ENCODE peak calls at places on chromosomes 12 and 14, in six cellular contexts. One of them, this sample, is unnamed. For H3K36me3, the result is how much of the 10 kb centered on the place peaks cover.

GRCh38 chr12:4283512-4284255 is 10.1 kb downstream of the CCND2 start:
- DNase-seq in right lobe of liver: no peak
- DNase-seq in MM.1S: no peak
- DNase-seq in A673: no peak
- DNase-seq in CD8-positive, alpha-beta memory T cell: no peak
- DNase-seq in CD8-positive, alpha-beta T cell: no peak
- DNase-seq in this sample: no peak

GRCh38 chr12:47547077-47547476 is 158.8 kb downstream of the RPAP3 start:
- DNase-seq in CD8-positive, alpha-beta T cell: no peak
- DNase-seq in A673: peak
- DNase-seq in MM.1S: no peak
- DNase-seq in right lobe of liver: no peak
- DNase-seq in CD8-positive, alpha-beta memory T cell: no peak
- DNase-seq in this sample: no peak

GRCh38 chr14:102279688-102280348 is 25.1 kb downstream of the MOK start:
- DNase-seq in MM.1S: no peak
- DNase-seq in CD8-positive, alpha-beta memory T cell: no peak
- DNase-seq in right lobe of liver: no peak
- DNase-seq in A673: no peak
- DNase-seq in CD8-positive, alpha-beta T cell: no peak
- DNase-seq in this sample: peak

GRCh38 chr14:61472025-61472672 is 150.8 kb downstream of the PRKCH start:
- DNase-seq in CD8-positive, alpha-beta T cell: peak
- DNase-seq in A673: no peak
- DNase-seq in right lobe of liver: no peak
- DNase-seq in MM.1S: no peak
- DNase-seq in CD8-positive, alpha-beta memory T cell: peak
- DNase-seq in this sample: no peak

GRCh38 chr12:89679631-89680030 is 29.0 kb downstream of the ATP2B1 start:
- DNase-seq in right lobe of liver: no peak
- DNase-seq in A673: no peak
- DNase-seq in CD8-positive, alpha-beta T cell: no peak
- DNase-seq in CD8-positive, alpha-beta memory T cell: no peak
- DNase-seq in MM.1S: no peak
- DNase-seq in this sample: no peak

GRCh38 chr12:48197549-48197966 is 5.5 kb downstream of the OR10AD1 start:
- DNase-seq in CD8-positive, alpha-beta T cell: no peak
- DNase-seq in A673: no peak
- DNase-seq in CD8-positive, alpha-beta memory T cell: no peak
- DNase-seq in right lobe of liver: no peak
- DNase-seq in MM.1S: peak
- DNase-seq in this sample: no peak

GRCh38 chr12:116276433-116277216 is 868 bp downstream of the MED13L start:
- DNase-seq in right lobe of liver: peak
- DNase-seq in A673: peak
- DNase-seq in MM.1S: peak
- DNase-seq in CD8-positive, alpha-beta T cell: peak
- DNase-seq in CD8-positive, alpha-beta memory T cell: peak
- DNase-seq in this sample: peak

GRCh38 chr12:122230798-122231197 is 4.9 kb upstream of the DIABLO start:
- DNase-seq in MM.1S: no peak
- DNase-seq in CD8-positive, alpha-beta T cell: no peak
- DNase-seq in CD8-positive, alpha-beta memory T cell: no peak
- DNase-seq in right lobe of liver: no peak
- DNase-seq in A673: no peak
- DNase-seq in this sample: no peak

GRCh38 chr12:1122803-1123202 is 131.8 kb downstream of the ERC1 start:
- DNase-seq in CD8-positive, alpha-beta T cell: peak
- DNase-seq in MM.1S: no peak
- DNase-seq in CD8-positive, alpha-beta memory T cell: peak
- DNase-seq in right lobe of liver: no peak
- DNase-seq in A673: peak
- DNase-seq in this sample: no peak

GRCh38 chr14:44803239-44803905 is 158.4 kb downstream of the KLHL28 start:
- DNase-seq in CD8-positive, alpha-beta memory T cell: no peak
- DNase-seq in A673: peak
- DNase-seq in CD8-positive, alpha-beta T cell: no peak
- DNase-seq in right lobe of liver: no peak
- DNase-seq in MM.1S: peak
- DNase-seq in this sample: no peak

GRCh38 chr14:95233702-95234241 is 76.4 kb upstream of the DICER1 start:
- DNase-seq in MM.1S: no peak
- DNase-seq in CD8-positive, alpha-beta memory T cell: no peak
- DNase-seq in CD8-positive, alpha-beta T cell: no peak
- DNase-seq in A673: no peak
- DNase-seq in right lobe of liver: no peak
- DNase-seq in this sample: no peak

GRCh38 chr14:67738740-67739504 is 37.2 kb downstream of the RDH12 start:
- DNase-seq in CD8-positive, alpha-beta memory T cell: no peak
- DNase-seq in right lobe of liver: peak
- DNase-seq in MM.1S: no peak
- DNase-seq in CD8-positive, alpha-beta T cell: no peak
- DNase-seq in A673: peak
- DNase-seq in this sample: peak

GRCh38 chr12:102965281-102966155 is 8.0 kb downstream of the ASCL1 start:
- DNase-seq in right lobe of liver: no peak
- DNase-seq in CD8-positive, alpha-beta T cell: no peak
- DNase-seq in A673: no peak
- DNase-seq in CD8-positive, alpha-beta memory T cell: no peak
- DNase-seq in MM.1S: no peak
- DNase-seq in this sample: no peak

GRCh38 chr12:49671051-49671765 is 36.0 kb downstream of the FMNL3 start:
- DNase-seq in CD8-positive, alpha-beta memory T cell: peak
- DNase-seq in A673: no peak
- DNase-seq in MM.1S: peak
- DNase-seq in CD8-positive, alpha-beta T cell: peak
- DNase-seq in right lobe of liver: no peak
- DNase-seq in this sample: no peak

GRCh38 chr12:114412307-114412706 is 6.4 kb upstream of the TBX5 start:
- DNase-seq in CD8-positive, alpha-beta T cell: no peak
- DNase-seq in CD8-positive, alpha-beta memory T cell: no peak
- DNase-seq in right lobe of liver: no peak
- DNase-seq in MM.1S: no peak
- DNase-seq in A673: no peak
- DNase-seq in this sample: no peak

GRCh38 chr12:77608157-77608755 is 222.4 kb upstream of the NAV3 start:
- DNase-seq in CD8-positive, alpha-beta memory T cell: no peak
- DNase-seq in CD8-positive, alpha-beta T cell: no peak
- DNase-seq in A673: no peak
- DNase-seq in right lobe of liver: no peak
- DNase-seq in MM.1S: no peak
- DNase-seq in this sample: no peak

GRCh38 chr12:118098911-118099671 is 4.7 kb downstream of the VSIG10 start:
- DNase-seq in right lobe of liver: no peak
- DNase-seq in A673: no peak
- DNase-seq in MM.1S: no peak
- DNase-seq in CD8-positive, alpha-beta memory T cell: no peak
- DNase-seq in CD8-positive, alpha-beta T cell: no peak
- DNase-seq in this sample: no peak

GRCh38 chr14:30573203-30573814 is 14.4 kb downstream of the G2E3 start:
- DNase-seq in CD8-positive, alpha-beta T cell: no peak
- DNase-seq in MM.1S: no peak
- DNase-seq in CD8-positive, alpha-beta memory T cell: no peak
- DNase-seq in right lobe of liver: no peak
- DNase-seq in A673: no peak
- DNase-seq in this sample: no peak

GRCh38 chr14:90061849-90062794 is at the start of gene KCNK13:
- DNase-seq in right lobe of liver: no peak
- DNase-seq in CD8-positive, alpha-beta memory T cell: no peak
- DNase-seq in CD8-positive, alpha-beta T cell: no peak
- DNase-seq in A673: peak
- DNase-seq in MM.1S: no peak
- DNase-seq in this sample: no peak

GRCh38 chr14:39265032-39265431 is 31.3 kb downstream of the MIA2 start:
- DNase-seq in CD8-positive, alpha-beta T cell: no peak
- DNase-seq in MM.1S: no peak
- DNase-seq in right lobe of liver: no peak
- DNase-seq in A673: peak
- DNase-seq in CD8-positive, alpha-beta memory T cell: no peak
- DNase-seq in this sample: no peak

GRCh38 chr14:101956179-101956885 is 8.0 kb upstream of the DYNC1H1 start:
- DNase-seq in CD8-positive, alpha-beta memory T cell: no peak
- DNase-seq in CD8-positive, alpha-beta T cell: no peak
- DNase-seq in MM.1S: no peak
- DNase-seq in right lobe of liver: no peak
- DNase-seq in A673: no peak
- DNase-seq in this sample: no peak

GRCh38 chr14:64715628-64716412 is 11.6 kb downstream of the PLEKHG3 start:
- DNase-seq in MM.1S: no peak
- DNase-seq in CD8-positive, alpha-beta T cell: no peak
- DNase-seq in A673: no peak
- DNase-seq in right lobe of liver: no peak
- DNase-seq in CD8-positive, alpha-beta memory T cell: no peak
- DNase-seq in this sample: no peak

GRCh38 chr12:107254258-107254856 is 161.0 kb upstream of the CRY1 start:
- DNase-seq in MM.1S: no peak
- DNase-seq in A673: no peak
- DNase-seq in CD8-positive, alpha-beta memory T cell: no peak
- DNase-seq in right lobe of liver: no peak
- DNase-seq in CD8-positive, alpha-beta T cell: no peak
- DNase-seq in this sample: no peak

GRCh38 chr14:90721619-90722305 is 94.5 kb downstream of the TTC7B start:
- DNase-seq in CD8-positive, alpha-beta memory T cell: no peak
- DNase-seq in A673: no peak
- DNase-seq in MM.1S: no peak
- DNase-seq in CD8-positive, alpha-beta T cell: no peak
- DNase-seq in right lobe of liver: no peak
- DNase-seq in this sample: no peak

GRCh38 chr12:128940974-128941373 is 87.7 kb downstream of the GLT1D1 start:
- DNase-seq in right lobe of liver: no peak
- DNase-seq in CD8-positive, alpha-beta memory T cell: no peak
- DNase-seq in A673: no peak
- DNase-seq in MM.1S: no peak
- DNase-seq in CD8-positive, alpha-beta T cell: no peak
- DNase-seq in this sample: no peak

GRCh38 chr12:113440336-113440735 is 18.2 kb downstream of the SDSL start:
- DNase-seq in MM.1S: no peak
- DNase-seq in A673: no peak
- DNase-seq in CD8-positive, alpha-beta memory T cell: no peak
- DNase-seq in CD8-positive, alpha-beta T cell: no peak
- DNase-seq in right lobe of liver: no peak
- DNase-seq in this sample: no peak

GRCh38 chr14:94702629-94703028 is 67.3 kb downstream of the GSC start:
- DNase-seq in A673: no peak
- DNase-seq in CD8-positive, alpha-beta T cell: no peak
- DNase-seq in CD8-positive, alpha-beta memory T cell: no peak
- DNase-seq in MM.1S: no peak
- DNase-seq in right lobe of liver: no peak
- DNase-seq in this sample: no peak

GRCh38 chr12:65798903-65799302 is 25.4 kb upstream of the HMGA2 start:
- DNase-seq in CD8-positive, alpha-beta memory T cell: no peak
- DNase-seq in right lobe of liver: no peak
- DNase-seq in CD8-positive, alpha-beta T cell: no peak
- DNase-seq in MM.1S: no peak
- DNase-seq in A673: no peak
- DNase-seq in this sample: no peak

GRCh38 chr12:124423683-124424515 is 129.0 kb downstream of the RFLNA start:
- DNase-seq in CD8-positive, alpha-beta T cell: no peak
- DNase-seq in MM.1S: no peak
- DNase-seq in right lobe of liver: no peak
- DNase-seq in CD8-positive, alpha-beta memory T cell: no peak
- DNase-seq in A673: no peak
- DNase-seq in this sample: no peak
- H3K4me3 ChIP-seq in CD8-positive, alpha-beta T cell: no peak
- H3K4me3 ChIP-seq in MM.1S: no peak
- H3K4me3 ChIP-seq in right lobe of liver: no peak
- H3K4me3 ChIP-seq in CD8-positive, alpha-beta memory T cell: no peak
- H3K4me3 ChIP-seq in A673: no peak
- H3K4me3 ChIP-seq in this sample: no peak

GRCh38 chr12:45409966-45410365 is 194.1 kb downstream of the ANO6 start:
- DNase-seq in CD8-positive, alpha-beta T cell: no peak
- DNase-seq in CD8-positive, alpha-beta memory T cell: no peak
- DNase-seq in right lobe of liver: no peak
- DNase-seq in A673: no peak
- DNase-seq in MM.1S: no peak
- DNase-seq in this sample: peak

GRCh38 chr12:45402288-45402687 is 186.4 kb downstream of the ANO6 start:
- DNase-seq in CD8-positive, alpha-beta T cell: no peak
- DNase-seq in A673: no peak
- DNase-seq in MM.1S: no peak
- DNase-seq in CD8-positive, alpha-beta memory T cell: no peak
- DNase-seq in right lobe of liver: no peak
- DNase-seq in this sample: no peak

GRCh38 chr12:45407188-45407850 is 191.4 kb downstream of the ANO6 start:
- DNase-seq in right lobe of liver: no peak
- DNase-seq in A673: no peak
- DNase-seq in CD8-positive, alpha-beta memory T cell: no peak
- DNase-seq in CD8-positive, alpha-beta T cell: no peak
- DNase-seq in MM.1S: no peak
- DNase-seq in this sample: no peak

DNA sequence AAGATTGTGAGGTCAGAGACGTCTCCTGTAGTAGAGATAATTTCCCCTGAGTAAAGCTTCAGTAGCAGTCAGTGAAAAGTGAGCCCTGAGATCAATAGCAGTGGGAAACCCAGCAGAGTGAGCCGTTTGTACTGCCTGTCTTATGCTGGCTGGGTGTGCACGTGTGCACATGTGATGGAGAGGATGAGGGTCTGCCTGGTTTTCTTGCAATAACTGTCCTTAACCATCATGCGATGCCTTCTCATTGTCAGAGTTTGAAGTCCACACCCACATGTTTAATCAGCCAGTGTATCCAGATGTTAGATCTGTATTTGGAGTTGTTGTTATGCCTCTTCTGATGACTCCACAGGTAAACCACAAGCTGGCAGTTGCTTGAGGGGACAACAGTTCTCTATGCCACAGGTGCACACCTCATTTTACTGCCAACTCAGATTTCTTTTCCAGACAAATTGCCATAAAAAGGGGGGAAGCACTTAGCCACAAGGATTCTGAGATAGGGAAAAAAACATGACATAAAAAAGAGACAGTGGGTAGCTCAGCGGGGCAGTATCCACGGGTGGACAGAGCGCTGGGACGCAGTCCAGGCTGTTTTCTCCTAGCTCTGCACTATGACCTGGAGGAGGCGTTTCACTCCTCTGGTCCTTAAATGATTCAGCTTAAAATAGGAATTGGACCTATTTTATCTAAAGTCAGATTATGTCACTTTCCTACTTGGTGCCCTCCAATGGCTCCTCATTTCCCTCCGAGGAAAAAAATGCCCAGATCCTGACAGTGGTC is 192.3 kb downstream of the ANO6 start:
- DNase-seq in right lobe of liver: peak
- DNase-seq in MM.1S: no peak
- DNase-seq in A673: no peak
- DNase-seq in CD8-positive, alpha-beta memory T cell: no peak
- DNase-seq in CD8-positive, alpha-beta T cell: no peak
- DNase-seq in this sample: no peak
- H3K36me3 ChIP-seq in right lobe of liver: under half
- H3K36me3 ChIP-seq in MM.1S: under half
- H3K36me3 ChIP-seq in A673: half or more
- H3K36me3 ChIP-seq in CD8-positive, alpha-beta memory T cell: under half
- H3K36me3 ChIP-seq in CD8-positive, alpha-beta T cell: under half
- H3K36me3 ChIP-seq in this sample: under half

GRCh38 chr14:69643430-69644200 is 32.2 kb downstream of the SUSD6 start:
- DNase-seq in right lobe of liver: peak
- DNase-seq in MM.1S: no peak
- DNase-seq in A673: no peak
- DNase-seq in CD8-positive, alpha-beta T cell: no peak
- DNase-seq in CD8-positive, alpha-beta memory T cell: peak
- DNase-seq in this sample: peak
- H3K4me3 ChIP-seq in right lobe of liver: no peak
- H3K4me3 ChIP-seq in MM.1S: no peak
- H3K4me3 ChIP-seq in A673: no peak
- H3K4me3 ChIP-seq in CD8-positive, alpha-beta T cell: no peak
- H3K4me3 ChIP-seq in CD8-positive, alpha-beta memory T cell: no peak
- H3K4me3 ChIP-seq in this sample: no peak

GRCh38 chr12:112190626-112191025 is 65.3 kb downstream of the TRAFD1 start:
- DNase-seq in A673: no peak
- DNase-seq in CD8-positive, alpha-beta T cell: no peak
- DNase-seq in MM.1S: no peak
- DNase-seq in right lobe of liver: no peak
- DNase-seq in CD8-positive, alpha-beta memory T cell: no peak
- DNase-seq in this sample: no peak
- H3K36me3 ChIP-seq in A673: under half
- H3K36me3 ChIP-seq in CD8-positive, alpha-beta T cell: under half
- H3K36me3 ChIP-seq in MM.1S: under half
- H3K36me3 ChIP-seq in right lobe of liver: under half
- H3K36me3 ChIP-seq in CD8-positive, alpha-beta memory T cell: under half
- H3K36me3 ChIP-seq in this sample: under half